ENCODE peak calls at places on chromosomes 16 and 17, in six cellular contexts. One of them, this sample, is unnamed. For H3K9me3, the result is how much of the 10 kb centered on the place peaks cover.

GRCh38 chr17:17732444-17732843 is 51.2 kb downstream of the RAI1 start:
- DNase-seq in hepatocyte: no peak
- DNase-seq in HCT116: no peak
- DNase-seq in OCI-LY7: no peak
- DNase-seq in MM.1S: no peak
- DNase-seq in GM23248: no peak
- DNase-seq in this sample: no peak

GRCh38 chr17:80842456-80843053 is 149.1 kb upstream of the CHMP6 start:
- DNase-seq in MM.1S: no peak
- DNase-seq in OCI-LY7: no peak
- DNase-seq in HCT116: no peak
- DNase-seq in hepatocyte: no peak
- DNase-seq in GM23248: no peak
- DNase-seq in this sample: no peak

GRCh38 chr17:80030730-80031410 is 4.8 kb downstream of the TBC1D16 start:
- DNase-seq in MM.1S: no peak
- DNase-seq in GM23248: no peak
- DNase-seq in hepatocyte: no peak
- DNase-seq in HCT116: no peak
- DNase-seq in OCI-LY7: no peak
- DNase-seq in this sample: no peak

GRCh38 chr16:11977206-11978041 is 890 bp downstream of the SNX29 start:
- DNase-seq in HCT116: peak
- DNase-seq in hepatocyte: peak
- DNase-seq in GM23248: peak
- DNase-seq in MM.1S: no peak
- DNase-seq in OCI-LY7: no peak
- DNase-seq in this sample: peak

GRCh38 chr16:78177927-78178326 is 78.5 kb downstream of the WWOX start:
- DNase-seq in hepatocyte: peak
- DNase-seq in HCT116: no peak
- DNase-seq in MM.1S: no peak
- DNase-seq in GM23248: no peak
- DNase-seq in OCI-LY7: no peak
- DNase-seq in this sample: peak

GRCh38 chr16:10878328-10878643 is 1.3 kb downstream of the CIITA start:
- DNase-seq in GM23248: no peak
- DNase-seq in MM.1S: no peak
- DNase-seq in HCT116: no peak
- DNase-seq in OCI-LY7: no peak
- DNase-seq in hepatocyte: no peak
- DNase-seq in this sample: no peak

GRCh38 chr17:72681844-72682243 is 410.6 kb downstream of the SLC39A11 start:
- DNase-seq in MM.1S: no peak
- DNase-seq in OCI-LY7: no peak
- DNase-seq in GM23248: no peak
- DNase-seq in hepatocyte: no peak
- DNase-seq in HCT116: peak
- DNase-seq in this sample: no peak

GRCh38 chr17:75511270-75511609 is 4.1 kb downstream of the CASKIN2 start:
- DNase-seq in MM.1S: no peak
- DNase-seq in OCI-LY7: no peak
- DNase-seq in HCT116: no peak
- DNase-seq in hepatocyte: no peak
- DNase-seq in GM23248: no peak
- DNase-seq in this sample: no peak

GRCh38 chr16:86971251-86971650 is 345.9 kb downstream of the C16orf95 start:
- DNase-seq in GM23248: no peak
- DNase-seq in HCT116: no peak
- DNase-seq in hepatocyte: no peak
- DNase-seq in MM.1S: no peak
- DNase-seq in OCI-LY7: no peak
- DNase-seq in this sample: no peak

GRCh38 chr16:10678655-10679054 is 16.1 kb downstream of the TEKT5 start:
- DNase-seq in hepatocyte: no peak
- DNase-seq in OCI-LY7: no peak
- DNase-seq in GM23248: no peak
- DNase-seq in MM.1S: no peak
- DNase-seq in HCT116: no peak
- DNase-seq in this sample: peak

GRCh38 chr17:82414548-82415281 is 3.4 kb upstream of the HEXD start:
- DNase-seq in OCI-LY7: peak
- DNase-seq in MM.1S: peak
- DNase-seq in GM23248: peak
- DNase-seq in HCT116: peak
- DNase-seq in hepatocyte: peak
- DNase-seq in this sample: peak

GRCh38 chr16:46883353-46883689 is 841 bp upstream of the GPT2 start:
- DNase-seq in OCI-LY7: no peak
- DNase-seq in MM.1S: no peak
- DNase-seq in GM23248: no peak
- DNase-seq in HCT116: no peak
- DNase-seq in hepatocyte: peak
- DNase-seq in this sample: peak

GRCh38 chr17:78383725-78384471 is 5.4 kb downstream of the PGS1 start:
- DNase-seq in OCI-LY7: peak
- DNase-seq in GM23248: peak
- DNase-seq in hepatocyte: peak
- DNase-seq in HCT116: no peak
- DNase-seq in MM.1S: no peak
- DNase-seq in this sample: no peak

GRCh38 chr16:11128211-11129123 is 127.5 kb downstream of the SOCS1 start:
- DNase-seq in HCT116: no peak
- DNase-seq in GM23248: peak
- DNase-seq in MM.1S: no peak
- DNase-seq in hepatocyte: peak
- DNase-seq in OCI-LY7: no peak
- DNase-seq in this sample: no peak

GRCh38 chr16:66667944-66668343 is 28.6 kb downstream of the CMTM4 start:
- DNase-seq in HCT116: no peak
- DNase-seq in GM23248: no peak
- DNase-seq in hepatocyte: no peak
- DNase-seq in MM.1S: no peak
- DNase-seq in OCI-LY7: no peak
- DNase-seq in this sample: no peak

GRCh38 chr17:5249615-5250014 is 15.0 kb upstream of the SCIMP start:
- DNase-seq in GM23248: peak
- DNase-seq in hepatocyte: peak
- DNase-seq in HCT116: peak
- DNase-seq in OCI-LY7: peak
- DNase-seq in MM.1S: peak
- DNase-seq in this sample: peak

GRCh38 chr17:12545877-12546513 is 119.7 kb upstream of the MYOCD start:
- DNase-seq in HCT116: peak
- DNase-seq in hepatocyte: peak
- DNase-seq in MM.1S: peak
- DNase-seq in GM23248: peak
- DNase-seq in OCI-LY7: peak
- DNase-seq in this sample: peak

GRCh38 chr17:42748906-42749798 is 4.3 kb upstream of the EZH1 start:
- DNase-seq in MM.1S: no peak
- DNase-seq in GM23248: no peak
- DNase-seq in HCT116: no peak
- DNase-seq in hepatocyte: no peak
- DNase-seq in OCI-LY7: no peak
- DNase-seq in this sample: no peak

GRCh38 chr17:42751628-42752027 is 6.8 kb upstream of the EZH1 start:
- DNase-seq in GM23248: no peak
- DNase-seq in MM.1S: no peak
- DNase-seq in hepatocyte: no peak
- DNase-seq in OCI-LY7: no peak
- DNase-seq in HCT116: no peak
- DNase-seq in this sample: no peak

GRCh38 chr17:42754782-42755181 is 6.2 kb upstream of the RAMP2 start:
- DNase-seq in HCT116: no peak
- DNase-seq in MM.1S: no peak
- DNase-seq in OCI-LY7: no peak
- DNase-seq in GM23248: peak
- DNase-seq in hepatocyte: no peak
- DNase-seq in this sample: no peak

GRCh38 chr17:42748202-42748905 is 3.5 kb upstream of the EZH1 start:
- DNase-seq in MM.1S: no peak
- DNase-seq in GM23248: peak
- DNase-seq in OCI-LY7: no peak
- DNase-seq in hepatocyte: no peak
- DNase-seq in HCT116: no peak
- DNase-seq in this sample: no peak

DNA sequence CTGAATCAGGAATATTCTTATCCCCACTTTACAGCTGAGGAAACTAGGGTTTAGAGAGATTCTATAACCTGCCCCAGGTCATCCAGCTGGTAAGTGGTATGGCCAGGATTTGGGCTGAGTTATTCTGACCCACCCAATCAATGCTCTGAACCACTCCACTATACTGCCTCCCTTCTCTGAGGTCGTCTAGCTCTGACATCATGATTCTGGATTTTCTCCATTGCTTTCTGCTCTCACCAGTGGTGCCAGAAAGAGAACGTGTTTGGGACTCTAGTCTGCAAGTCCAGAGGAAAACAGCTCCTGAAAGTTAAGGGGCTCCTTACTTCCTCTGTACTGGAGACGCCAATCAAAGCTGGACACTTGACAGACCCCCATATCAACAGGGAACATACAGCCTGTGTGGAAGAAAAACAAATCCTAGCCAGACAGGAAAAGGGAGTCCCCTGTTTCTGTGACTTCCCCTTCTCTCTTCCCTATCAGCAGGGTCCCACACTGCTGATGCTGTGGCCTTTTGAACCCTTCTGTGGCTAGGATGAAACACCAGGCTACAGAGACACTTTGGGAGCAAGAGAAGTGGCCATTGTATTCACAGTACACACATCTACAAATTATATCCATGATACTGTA is 6.0 kb upstream of the EZH1 start:
- DNase-seq in HCT116: no peak
- DNase-seq in MM.1S: no peak
- DNase-seq in GM23248: no peak
- DNase-seq in OCI-LY7: no peak
- DNase-seq in hepatocyte: no peak
- DNase-seq in this sample: no peak
- TF ChIP-seq EZH2phosphoT487 in HCT116: no peak
- TF ChIP-seq EZH2phosphoT487 in MM.1S: no peak
- TF ChIP-seq EZH2phosphoT487 in GM23248: no peak
- TF ChIP-seq EZH2phosphoT487 in OCI-LY7: no peak
- TF ChIP-seq EZH2phosphoT487 in hepatocyte: no peak
- TF ChIP-seq EZH2phosphoT487 in this sample: no peak

GRCh38 chr16:31745900-31746299 is 127.7 kb upstream of the ZNF267 start:
- DNase-seq in HCT116: no peak
- DNase-seq in GM23248: no peak
- DNase-seq in MM.1S: no peak
- DNase-seq in hepatocyte: no peak
- DNase-seq in OCI-LY7: no peak
- DNase-seq in this sample: no peak
- H3K9me3 ChIP-seq in HCT116: under half
- H3K9me3 ChIP-seq in GM23248: under half
- H3K9me3 ChIP-seq in MM.1S: under half
- H3K9me3 ChIP-seq in hepatocyte: half or more
- H3K9me3 ChIP-seq in OCI-LY7: under half
- H3K9me3 ChIP-seq in this sample: half or more

DNA sequence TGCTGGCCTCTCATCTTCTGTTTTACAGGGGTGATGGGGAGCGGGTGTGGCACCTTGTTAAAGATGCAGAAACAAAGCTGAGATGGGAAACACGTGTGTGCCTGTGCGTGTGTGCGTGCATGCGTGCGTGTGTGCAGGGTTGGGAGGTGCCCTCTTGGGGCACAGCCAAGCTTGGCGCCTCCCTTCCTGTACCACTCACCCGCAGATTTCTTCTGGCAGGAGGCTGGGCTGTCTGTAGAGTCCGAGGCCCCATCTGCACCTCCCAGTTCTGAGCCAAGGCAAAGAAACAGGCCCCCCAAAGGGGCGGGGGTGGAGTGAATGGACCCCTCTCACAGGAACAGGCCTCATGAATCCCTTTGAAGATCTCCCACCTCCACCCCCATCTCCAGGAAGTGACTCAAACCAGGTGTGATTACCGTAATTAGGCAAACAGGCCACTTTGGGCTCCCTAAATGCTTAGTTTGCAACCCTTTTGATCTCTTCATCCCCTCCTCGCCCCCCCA is 20.9 kb downstream of the TNS4 start:
- DNase-seq in GM23248: peak
- DNase-seq in hepatocyte: peak
- DNase-seq in HCT116: no peak
- DNase-seq in MM.1S: no peak
- DNase-seq in OCI-LY7: peak
- DNase-seq in this sample: no peak
- H3K4me3 ChIP-seq in GM23248: no peak
- H3K4me3 ChIP-seq in hepatocyte: no peak
- H3K4me3 ChIP-seq in HCT116: no peak
- H3K4me3 ChIP-seq in MM.1S: no peak
- H3K4me3 ChIP-seq in OCI-LY7: peak
- H3K4me3 ChIP-seq in this sample: no peak

GRCh38 chr16:70754371-70754770 is 46.6 kb downstream of the VAC14 start:
- DNase-seq in MM.1S: no peak
- DNase-seq in HCT116: no peak
- DNase-seq in GM23248: no peak
- DNase-seq in hepatocyte: no peak
- DNase-seq in OCI-LY7: no peak
- DNase-seq in this sample: no peak

GRCh38 chr16:70753694-70754325 is 47.1 kb downstream of the VAC14 start:
- DNase-seq in hepatocyte: no peak
- DNase-seq in OCI-LY7: no peak
- DNase-seq in GM23248: no peak
- DNase-seq in MM.1S: no peak
- DNase-seq in HCT116: no peak
- DNase-seq in this sample: no peak

GRCh38 chr16:70756071-70756470 is 44.9 kb downstream of the VAC14 start:
- DNase-seq in GM23248: no peak
- DNase-seq in hepatocyte: no peak
- DNase-seq in MM.1S: no peak
- DNase-seq in HCT116: no peak
- DNase-seq in OCI-LY7: no peak
- DNase-seq in this sample: no peak

GRCh38 chr16:70753228-70753627 is 47.7 kb downstream of the VAC14 start:
- DNase-seq in HCT116: no peak
- DNase-seq in hepatocyte: no peak
- DNase-seq in OCI-LY7: no peak
- DNase-seq in MM.1S: no peak
- DNase-seq in GM23248: peak
- DNase-seq in this sample: no peak

DNA sequence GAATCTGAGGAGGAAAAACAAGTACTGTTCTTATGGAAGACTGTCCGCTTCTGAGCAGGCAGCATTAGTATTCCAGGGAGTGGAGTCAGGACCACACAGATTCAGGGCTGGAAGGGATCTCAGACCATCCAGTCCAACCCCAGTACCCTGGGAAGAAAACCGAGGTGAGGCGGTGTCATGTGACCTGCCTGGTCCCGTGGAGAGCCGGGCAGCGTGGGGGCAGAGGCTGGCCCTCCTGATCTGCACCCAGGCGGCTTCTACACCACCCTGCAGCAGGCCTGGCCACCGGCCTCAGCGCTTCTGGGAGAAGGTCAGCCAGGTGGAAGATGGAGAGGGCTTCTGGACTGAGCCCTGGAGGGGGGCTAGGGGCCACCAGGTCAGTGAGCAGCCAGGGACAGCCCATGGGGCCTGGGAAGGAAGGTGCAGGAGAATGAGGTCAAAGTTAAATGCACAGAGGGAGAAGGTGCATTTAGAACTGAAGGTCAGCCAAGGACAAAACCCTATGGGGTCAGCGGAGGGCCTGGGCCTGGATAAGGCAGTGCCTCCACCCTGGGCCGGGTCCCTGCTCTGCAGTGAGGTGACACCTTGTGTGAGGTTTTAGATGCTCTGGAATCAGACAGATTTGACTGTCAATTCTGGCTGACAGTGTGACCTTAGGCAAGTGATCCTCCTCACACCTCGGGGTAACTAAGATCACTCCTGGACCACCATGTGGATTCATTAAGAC is 45.9 kb downstream of the VAC14 start:
- DNase-seq in HCT116: no peak
- DNase-seq in hepatocyte: no peak
- DNase-seq in OCI-LY7: no peak
- DNase-seq in GM23248: no peak
- DNase-seq in MM.1S: no peak
- DNase-seq in this sample: no peak
- TF ChIP-seq EZH2phosphoT487 in HCT116: no peak
- TF ChIP-seq EZH2phosphoT487 in hepatocyte: no peak
- TF ChIP-seq EZH2phosphoT487 in OCI-LY7: no peak
- TF ChIP-seq EZH2phosphoT487 in GM23248: no peak
- TF ChIP-seq EZH2phosphoT487 in MM.1S: no peak
- TF ChIP-seq EZH2phosphoT487 in this sample: no peak